ENCODE peak calls at places on chromosomes 1 and 21, in four cellular contexts. I, H, X and W are unnamed samples.

GRCh38 chr1:197928849-197929336 is 11.7 kb downstream of the LHX9 start:
- DNase-seq in I (no peak), H (no peak), X (no peak), W (no peak)

GRCh38 chr1:62334434-62334833 is 15.2 kb upstream of the KANK4 start:
- DNase-seq in I (no peak), H (no peak), X (no peak), W (no peak)

GRCh38 chr1:156691665-156692408 is 13.5 kb downstream of the CRABP2 start:
- DNase-seq in I (no peak), H (peak), X (peak), W (no peak)

GRCh38 chr21:41054206-41054605 is 113.8 kb upstream of the BACE2 start:
- DNase-seq in I (no peak), H (no peak), X (no peak), W (no peak)

GRCh38 chr1:155882766-155883165 is 23.4 kb downstream of the SYT11 start:
- DNase-seq in I (no peak), H (no peak), X (no peak), W (no peak)

GRCh38 chr1:16068356-16069270 is 4.8 kb downstream of the FAM131C start:
- DNase-seq in I (no peak), H (peak), X (peak), W (no peak)

GRCh38 chr1:113928129-113928949 is 785 bp upstream of the HIPK1 start:
- DNase-seq in I (no peak), H (no peak), X (no peak), W (no peak)

GRCh38 chr1:17682403-17682802 is 72.7 kb upstream of the ACTL8 start:
- DNase-seq in I (no peak), H (no peak), X (no peak), W (no peak)

GRCh38 chr1:63506782-63507181 is 16.2 kb downstream of the ITGB3BP start:
- DNase-seq in I (no peak), H (no peak), X (no peak), W (no peak)

GRCh38 chr1:230825061-230825803 is 43.1 kb downstream of the C1orf198 start:
- DNase-seq in I (no peak), H (no peak), X (peak), W (no peak)

GRCh38 chr1:17935230-17935629 is 172.4 kb upstream of the IGSF21 start:
- DNase-seq in I (no peak), H (no peak), X (no peak), W (no peak)

GRCh38 chr1:46302091-46303037 is 1.1 kb downstream of the LRRC41 start:
- DNase-seq in I (no peak), H (peak), X (peak), W (no peak)

GRCh38 chr1:46298387-46298786 is 5.0 kb downstream of the LRRC41 start:
- DNase-seq in I (no peak), H (no peak), X (no peak), W (no peak)

GRCh38 chr1:46301406-46302090 is 1.9 kb downstream of the LRRC41 start:
- DNase-seq in I (no peak), H (peak), X (no peak), W (no peak)

GRCh38 chr1:46303038-46303871 is at the start of the genes LRRC41 and UQCRH:
- DNase-seq in I (peak), H (peak), X (peak), W (peak)

GRCh38 chr1:46300673-46301405 is 2.6 kb downstream of the LRRC41 start:
- DNase-seq in I (no peak), H (no peak), X (no peak), W (no peak)
- H3K4me3 ChIP-seq in I (peak), H (peak), X (peak), W (peak)

GRCh38 chr1:38062361-38063288 is 16.0 kb upstream of the POU3F1 start:
- DNase-seq in I (no peak), H (no peak), X (no peak), W (no peak)

GRCh38 chr1:38061290-38061689 is 14.7 kb upstream of the POU3F1 start:
- DNase-seq in I (no peak), H (no peak), X (no peak), W (no peak)

GRCh38 chr1:38063616-38064015 is 17.0 kb upstream of the POU3F1 start:
- DNase-seq in I (no peak), H (no peak), X (no peak), W (no peak)

GRCh38 chr1:38060557-38060956 is 14.0 kb upstream of the POU3F1 start:
- DNase-seq in I (no peak), H (no peak), X (no peak), W (no peak)

DNA sequence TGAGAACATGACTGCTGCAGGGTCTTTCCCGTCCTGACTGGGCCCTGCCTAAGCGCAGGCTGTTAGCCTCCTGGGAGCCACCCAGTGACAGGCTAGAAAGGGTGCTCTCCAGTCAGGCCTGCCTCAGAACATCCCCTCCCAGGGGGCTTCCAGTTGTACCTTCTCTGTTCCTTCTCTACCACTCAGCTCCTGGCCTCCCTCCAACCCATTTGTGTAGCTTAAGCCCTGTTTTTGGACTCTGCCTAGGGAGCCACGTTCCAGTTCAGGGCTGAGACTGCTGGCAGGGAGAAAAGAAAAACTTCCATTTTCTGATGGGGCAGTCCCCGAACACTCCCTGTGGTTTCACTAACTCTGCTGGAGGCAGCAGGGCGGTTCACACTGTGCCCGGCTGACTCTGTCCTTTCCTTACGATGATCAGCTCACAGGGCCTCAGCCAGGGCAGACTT is 15.3 kb upstream of the POU3F1 start:
- DNase-seq in I (no peak), H (no peak), X (no peak), W (no peak)
- TF ChIP-seq CTCF in I (no peak), H (no peak), X (no peak), W (no peak)

GRCh38 chr1:41621791-41622190 is 137.3 kb upstream of the EDN2 start:
- DNase-seq in I (no peak), H (no peak), X (no peak), W (no peak)
- H3K4me3 ChIP-seq in I (no peak), H (no peak), X (no peak), W (no peak)

GRCh38 chr1:108316545-108316944 is 72.7 kb upstream of the NBPF4 start:
- DNase-seq in I (no peak), H (no peak), X (no peak), W (no peak)
- TF ChIP-seq CTCF in I (no peak), H (no peak), X (peak), W (peak)

GRCh38 chr1:14732726-14733052 is 134.2 kb downstream of the KAZN start:
- DNase-seq in I (no peak), H (no peak), X (no peak), W (no peak)
- H3K4me3 ChIP-seq in I (no peak), H (no peak), X (no peak), W (no peak)

DNA sequence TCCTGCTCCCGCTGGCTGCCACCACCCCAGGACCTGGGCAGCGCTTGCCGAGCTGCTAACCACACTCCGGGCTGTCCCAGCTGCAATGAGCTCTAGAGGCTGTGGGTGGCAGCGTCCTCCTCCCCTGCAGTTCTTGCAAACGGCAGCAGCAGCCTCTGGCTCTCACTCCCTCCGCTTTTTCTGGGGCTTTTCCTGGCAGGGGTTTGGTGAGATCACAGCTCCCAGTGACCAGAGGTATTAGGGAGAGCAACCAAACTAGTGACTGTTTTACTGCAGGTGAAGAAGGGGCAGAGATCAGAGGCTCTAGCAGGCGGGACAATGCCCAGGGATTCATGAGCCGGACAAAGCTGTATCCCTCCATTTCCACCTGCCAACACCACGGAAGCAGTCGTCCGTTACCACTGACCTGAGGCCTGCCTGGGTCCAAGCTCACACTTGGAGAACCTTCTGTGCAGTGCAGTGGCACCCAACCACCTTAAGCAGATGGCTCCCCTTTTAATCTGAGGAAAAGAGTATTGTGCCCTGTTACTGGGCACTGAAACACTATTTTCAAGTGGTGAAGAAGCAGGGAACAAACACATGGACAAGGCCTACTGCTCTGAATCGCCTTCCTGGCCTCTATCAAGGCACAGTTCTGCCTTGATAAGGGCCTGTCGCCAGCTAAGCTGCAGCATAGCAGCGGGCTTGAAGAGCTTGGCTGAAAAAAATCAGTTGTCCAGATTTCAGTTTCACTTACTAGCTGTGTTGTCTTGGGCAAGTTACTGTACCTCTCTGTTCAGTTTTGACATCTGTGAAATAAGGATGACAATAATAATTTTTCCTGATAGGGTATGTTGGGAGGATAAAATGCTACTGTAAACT is at the start of gene F5:
- DNase-seq in I (peak), H (peak), X (peak), W (no peak)
- TF ChIP-seq CTCF in I (peak), H (peak), X (peak), W (peak)

GRCh38 chr1:225113265-225113664 is 183.8 kb downstream of the DNAH14 start:
- DNase-seq in I (no peak), H (no peak), X (no peak), W (no peak)

GRCh38 chr1:225114354-225114995 is 185.0 kb downstream of the DNAH14 start:
- DNase-seq in I (no peak), H (no peak), X (no peak), W (no peak)

DNA sequence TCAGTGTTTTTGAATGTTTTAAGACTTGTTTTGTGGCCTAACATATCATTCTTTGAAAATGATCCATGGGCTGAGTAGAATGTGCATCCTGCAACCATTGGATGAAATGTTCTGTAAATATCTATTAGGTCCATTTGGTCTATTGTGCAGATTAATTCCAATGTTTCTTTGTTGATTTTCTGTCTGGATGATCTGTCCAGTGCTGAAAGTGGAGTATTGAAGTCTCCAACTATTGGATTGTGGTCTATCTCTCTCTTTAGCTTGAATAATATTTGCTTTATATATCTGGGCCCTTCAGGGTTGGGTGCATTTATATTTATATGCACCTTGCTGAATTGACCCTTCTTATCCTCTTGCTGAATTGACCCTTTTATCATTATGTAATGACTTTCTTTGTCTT is 181.5 kb downstream of the DNAH14 start:
- DNase-seq in I (no peak), H (no peak), X (no peak), W (no peak)
- H3K4me3 ChIP-seq in I (no peak), H (no peak), X (no peak), W (no peak)

DNA sequence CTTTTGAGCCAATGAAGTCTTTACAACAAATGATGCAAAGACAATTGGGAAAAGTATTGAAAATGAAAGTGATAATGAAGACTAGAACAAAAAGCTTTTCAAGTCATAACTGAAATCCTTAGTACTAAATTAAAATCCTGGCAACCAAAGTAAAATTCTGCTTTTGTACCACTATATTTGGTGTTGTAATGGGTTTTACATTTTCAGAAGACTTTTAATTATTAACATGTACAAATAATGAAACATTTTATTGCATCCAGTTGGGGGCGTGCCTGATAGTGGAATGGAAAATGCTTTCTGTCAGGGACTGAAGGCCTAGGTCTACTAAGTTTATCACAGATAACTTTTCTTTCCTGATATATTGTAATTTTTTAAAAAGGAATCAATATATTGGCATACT is 89.4 kb downstream of the SDCCAG8 start:
- DNase-seq in I (no peak), H (no peak), X (no peak), W (no peak)
- TF ChIP-seq CTCF in I (no peak), H (no peak), X (peak), W (no peak)

DNA sequence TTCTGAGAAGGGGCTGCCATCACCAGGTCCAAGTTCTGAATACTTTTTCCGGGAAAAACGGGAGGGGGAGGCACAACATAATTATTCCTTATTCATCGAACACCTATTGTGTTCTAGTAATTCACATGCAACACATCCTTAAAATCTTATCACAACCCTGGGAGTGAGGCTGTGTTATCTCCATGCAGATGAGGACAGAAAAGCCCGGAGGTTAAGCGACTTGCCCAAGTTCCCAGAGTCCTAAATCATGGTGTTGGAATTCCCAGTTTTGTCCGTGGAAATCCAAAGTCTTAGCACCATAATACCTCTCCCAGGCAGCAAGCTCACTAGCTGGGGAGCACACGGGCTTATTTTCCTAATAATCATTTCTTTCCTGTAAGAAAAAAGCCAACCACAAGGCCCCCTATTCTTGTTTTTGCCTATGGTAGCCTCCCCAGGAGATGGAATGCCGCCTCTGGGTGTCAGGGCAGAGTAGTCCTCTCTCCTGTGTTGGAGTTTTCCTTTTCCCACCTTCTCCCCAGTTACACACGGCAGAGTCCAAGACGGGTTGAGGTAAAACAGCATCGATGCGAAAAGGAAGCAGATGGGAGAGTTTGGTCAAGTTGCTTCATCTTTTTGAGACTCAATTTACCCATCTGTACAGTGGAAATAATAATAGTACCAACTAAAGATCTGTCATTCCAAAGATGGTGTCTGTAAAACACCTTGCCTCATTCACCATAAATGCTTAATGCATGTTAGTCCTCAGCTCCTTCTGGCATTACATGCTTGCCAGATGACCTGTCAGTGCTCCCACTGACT is 228.0 kb upstream of the TMEM51 start:
- DNase-seq in I (no peak), H (no peak), X (no peak), W (no peak)
- H3K4me3 ChIP-seq in I (no peak), H (peak), X (peak), W (no peak)

DNA sequence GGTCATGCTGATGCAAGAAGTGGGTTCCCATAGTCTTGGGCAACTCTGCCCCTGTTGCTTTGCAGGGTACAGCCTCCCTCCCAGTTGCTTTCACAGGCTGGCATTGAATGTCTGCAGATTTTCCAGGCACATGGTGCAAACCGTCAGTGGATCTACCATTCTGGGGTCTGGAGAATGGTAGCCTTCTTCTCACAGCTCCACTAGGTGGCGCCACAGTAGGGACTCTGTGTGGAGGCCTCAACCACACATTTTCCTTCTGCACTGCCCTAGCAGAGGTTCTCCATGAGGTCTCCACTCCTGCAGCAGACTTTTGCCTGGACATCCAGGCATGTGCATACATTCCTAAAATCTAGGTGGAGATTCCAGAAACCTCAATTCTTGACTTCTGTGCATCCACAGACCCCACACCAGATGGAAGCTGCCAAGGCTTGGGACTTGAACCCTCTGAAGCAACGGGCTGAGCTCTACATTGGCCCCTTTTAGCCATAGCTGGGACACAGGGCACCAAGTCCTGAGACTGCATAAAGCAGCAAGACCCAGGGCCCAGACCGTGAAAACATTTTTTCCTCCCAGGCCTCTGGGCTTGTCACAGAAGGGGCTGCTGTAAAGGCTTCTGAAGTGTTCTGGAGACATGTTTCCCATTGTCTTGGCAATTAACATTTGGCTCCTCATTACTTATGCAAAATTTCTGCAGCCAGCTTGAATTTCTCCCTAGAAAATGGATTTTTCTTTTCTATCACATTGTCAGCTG is 466.2 kb upstream of the PBX1 start:
- DNase-seq in I (no peak), H (no peak), X (no peak), W (no peak)
- TF ChIP-seq CTCF in I (no peak), H (no peak), X (peak), W (peak)